ENCODE peak calls at places on chromosomes 16 and 17, in seven cellular contexts. Y is sciatic nerve; W is left ventricle myocardium superior; R is activated T-cell treated with anti-CD3 and anti-CD28 coated beads, Interleukin-2, amount 50 U/mL, for 4 hours; L is lower lobe of right lung; K is activated naive CD8-positive, alpha-beta T cell treated with anti-CD3 and anti-CD28 coated beads, Interleukin-2, amount 10 ng/mL, durations not matched to agents 7 days and 5 days; G is PC-3. N is an unnamed sample.

GRCh38 chr16:87679593-87680271 is 77.4 kb downstream of the JPH3 start:
- ATAC-seq in Y (no peak), W (no peak), R (no peak), L (peak), K (no peak), G (no peak), N (peak)

GRCh38 chr17:82229686-82230626 is 1.1 kb downstream of the SLC16A3 start:
- ATAC-seq in Y (peak), W (no peak), R (no peak), L (no peak), K (no peak), G (no peak), N (no peak)

GRCh38 chr16:66357523-66357928 is 9.0 kb upstream of the CDH5 start:
- ATAC-seq in Y (peak), W (peak), R (peak), L (peak), K (no peak), G (peak), N (no peak)

GRCh38 chr16:58970775-58971174 is 236.7 kb upstream of the GOT2 start:
- ATAC-seq in Y (peak), W (no peak), R (no peak), L (no peak), K (no peak), G (no peak), N (no peak)

GRCh38 chr16:14496047-14496770 is 133.9 kb downstream of the PARN start:
- ATAC-seq in Y (no peak), W (peak), R (no peak), L (no peak), K (no peak), G (no peak), N (no peak)

GRCh38 chr17:4604111-4604644 is 19.8 kb downstream of the SMTNL2 start:
- ATAC-seq in Y (peak), W (peak), R (no peak), L (peak), K (no peak), G (no peak), N (no peak)

GRCh38 chr17:50080827-50081226 is 14.3 kb upstream of the PDK2 start:
- ATAC-seq in Y (no peak), W (peak), R (no peak), L (peak), K (no peak), G (no peak), N (peak)

GRCh38 chr17:27408891-27409290 is 47.4 kb upstream of the KSR1 start:
- ATAC-seq in Y (peak), W (peak), R (no peak), L (no peak), K (no peak), G (no peak), N (no peak)

GRCh38 chr17:4679652-4680051 is 24.3 kb downstream of the PELP1 start:
- ATAC-seq in Y (no peak), W (no peak), R (no peak), L (no peak), K (no peak), G (peak), N (no peak)

GRCh38 chr17:76566613-76566943 is 19.1 kb downstream of the ST6GALNAC2 start:
- ATAC-seq in Y (no peak), W (no peak), R (no peak), L (no peak), K (no peak), G (no peak), N (no peak)

GRCh38 chr17:31390748-31391495 is 553 bp upstream of the RAB11FIP4 start:
- ATAC-seq in Y (no peak), W (peak), R (peak), L (peak), K (no peak), G (no peak), N (peak)

GRCh38 chr17:68910789-68911431 is 44.3 kb downstream of the ABCA8 start:
- ATAC-seq in Y (peak), W (peak), R (no peak), L (no peak), K (no peak), G (no peak), N (no peak)

GRCh38 chr17:30388321-30389179 is 9.8 kb downstream of the CPD start:
- ATAC-seq in Y (no peak), W (no peak), R (no peak), L (peak), K (no peak), G (no peak), N (no peak)

GRCh38 chr17:39679521-39680192 is 8.2 kb downstream of the PGAP3 start:
- ATAC-seq in Y (no peak), W (peak), R (peak), L (no peak), K (peak), G (no peak), N (peak)

GRCh38 chr16:50474138-50474537 is 74.1 kb upstream of the NKD1 start:
- ATAC-seq in Y (no peak), W (no peak), R (peak), L (no peak), K (no peak), G (no peak), N (no peak)

GRCh38 chr16:50284131-50284911 is 18.0 kb downstream of the ADCY7 start:
- ATAC-seq in Y (peak), W (peak), R (no peak), L (peak), K (no peak), G (no peak), N (no peak)

GRCh38 chr17:63751806-63752205 is 10.2 kb upstream of the STRADA start:
- ATAC-seq in Y (no peak), W (no peak), R (peak), L (no peak), K (peak), G (no peak), N (no peak)

GRCh38 chr17:56424543-56425044 is 168.9 kb upstream of the NOG start:
- ATAC-seq in Y (no peak), W (no peak), R (peak), L (no peak), K (no peak), G (no peak), N (no peak)

GRCh38 chr17:81419886-81420768 is 24.9 kb downstream of the BAHCC1 start:
- ATAC-seq in Y (no peak), W (peak), R (no peak), L (peak), K (no peak), G (no peak), N (no peak)

N was measured in stimulated activated memory B cell treated with anti-CD40 and anti-IgM and Interleukin-4, amounts not matched to agents 10 μg/mL and 1 μg/mL and 100 μg/mL, for 72 hours.